ENCODE peak calls at places on chromosomes 5 and 9, in four cellular contexts. One of them, this sample, is unnamed.

GRCh38 chr5:56569576-56569975 is 245.8 kb upstream of the MAP3K1 start:
- DNase-seq in endothelial cell: no peak
- DNase-seq in brain microvascular endothelial cell: no peak
- DNase-seq in body of pancreas: no peak
- DNase-seq in this sample: no peak

GRCh38 chr5:1171340-1171941 is 30.0 kb upstream of the SLC6A19 start:
- DNase-seq in endothelial cell: no peak
- DNase-seq in brain microvascular endothelial cell: no peak
- DNase-seq in body of pancreas: peak
- DNase-seq in this sample: peak

GRCh38 chr9:69946800-69947437 is 96.7 kb upstream of the MAMDC2 start:
- DNase-seq in endothelial cell: no peak
- DNase-seq in brain microvascular endothelial cell: peak
- DNase-seq in body of pancreas: no peak
- DNase-seq in this sample: no peak

GRCh38 chr9:83154087-83154736 is 91.3 kb upstream of the RASEF start:
- DNase-seq in endothelial cell: no peak
- DNase-seq in brain microvascular endothelial cell: peak
- DNase-seq in body of pancreas: peak
- DNase-seq in this sample: no peak

GRCh38 chr5:67059747-67060490 is 136.7 kb downstream of the CD180 start:
- DNase-seq in endothelial cell: no peak
- DNase-seq in brain microvascular endothelial cell: peak
- DNase-seq in body of pancreas: no peak
- DNase-seq in this sample: no peak

GRCh38 chr9:16119261-16119660 is 566.4 kb downstream of the CCDC171 start:
- DNase-seq in endothelial cell: no peak
- DNase-seq in brain microvascular endothelial cell: peak
- DNase-seq in body of pancreas: no peak
- DNase-seq in this sample: no peak

GRCh38 chr9:73156593-73157187 is 5.0 kb downstream of the ANXA1 start:
- DNase-seq in endothelial cell: no peak
- DNase-seq in brain microvascular endothelial cell: no peak
- DNase-seq in body of pancreas: no peak
- DNase-seq in this sample: no peak

GRCh38 chr9:99124534-99124933 is 19.6 kb downstream of the TGFBR1 start:
- DNase-seq in endothelial cell: no peak
- DNase-seq in brain microvascular endothelial cell: no peak
- DNase-seq in body of pancreas: no peak
- DNase-seq in this sample: no peak

GRCh38 chr5:8944005-8944404 is 601.9 kb downstream of the SEMA5A start:
- DNase-seq in endothelial cell: no peak
- DNase-seq in brain microvascular endothelial cell: peak
- DNase-seq in body of pancreas: no peak
- DNase-seq in this sample: no peak

GRCh38 chr5:92849798-92850197 is 731.2 kb downstream of the NR2F1-AS1 start:
- DNase-seq in endothelial cell: no peak
- DNase-seq in brain microvascular endothelial cell: no peak
- DNase-seq in body of pancreas: no peak
- DNase-seq in this sample: no peak

GRCh38 chr9:69397384-69398214 is 72.6 kb downstream of the ENTREP1 start:
- DNase-seq in endothelial cell: no peak
- DNase-seq in brain microvascular endothelial cell: no peak
- DNase-seq in body of pancreas: no peak
- DNase-seq in this sample: no peak

GRCh38 chr5:2131196-2131595 is 248.5 kb upstream of the IRX4 start:
- DNase-seq in endothelial cell: no peak
- DNase-seq in brain microvascular endothelial cell: no peak
- DNase-seq in body of pancreas: no peak
- DNase-seq in this sample: no peak

GRCh38 chr5:176676361-176676824 is 29.1 kb downstream of the TSPAN17 start:
- DNase-seq in endothelial cell: no peak
- DNase-seq in brain microvascular endothelial cell: peak
- DNase-seq in body of pancreas: no peak
- DNase-seq in this sample: no peak

GRCh38 chr5:149611327-149611726 is 30.0 kb downstream of the ARHGEF37 start:
- DNase-seq in endothelial cell: no peak
- DNase-seq in brain microvascular endothelial cell: peak
- DNase-seq in body of pancreas: no peak
- DNase-seq in this sample: no peak

GRCh38 chr5:16082982-16083381 is 96.6 kb downstream of the MARCHF11 start:
- DNase-seq in endothelial cell: no peak
- DNase-seq in brain microvascular endothelial cell: no peak
- DNase-seq in body of pancreas: no peak
- DNase-seq in this sample: no peak

GRCh38 chr5:10607666-10608442 is 44.0 kb downstream of the ANKRD33B start:
- DNase-seq in endothelial cell: no peak
- DNase-seq in brain microvascular endothelial cell: peak
- DNase-seq in body of pancreas: no peak
- DNase-seq in this sample: no peak

GRCh38 chr9:19665146-19665863 is 123.5 kb downstream of the SLC24A2 start:
- DNase-seq in endothelial cell: no peak
- DNase-seq in brain microvascular endothelial cell: no peak
- DNase-seq in body of pancreas: no peak
- DNase-seq in this sample: no peak

GRCh38 chr5:96177303-96177869 is 215.7 kb upstream of the ELL2 start:
- DNase-seq in endothelial cell: no peak
- DNase-seq in brain microvascular endothelial cell: peak
- DNase-seq in body of pancreas: peak
- DNase-seq in this sample: no peak

GRCh38 chr5:34699155-34700077 is 43.3 kb downstream of the RAI14 start:
- DNase-seq in endothelial cell: no peak
- DNase-seq in brain microvascular endothelial cell: no peak
- DNase-seq in body of pancreas: peak
- DNase-seq in this sample: no peak

GRCh38 chr5:134545070-134545868 is 19.8 kb downstream of the JADE2 start:
- DNase-seq in endothelial cell: no peak
- DNase-seq in brain microvascular endothelial cell: no peak
- DNase-seq in body of pancreas: no peak
- DNase-seq in this sample: no peak

GRCh38 chr9:113695901-113696300 is 180.2 kb upstream of the ZNF618 start:
- DNase-seq in endothelial cell: no peak
- DNase-seq in brain microvascular endothelial cell: no peak
- DNase-seq in body of pancreas: no peak
- DNase-seq in this sample: no peak

GRCh38 chr5:80230269-80230992 is 25.4 kb downstream of the SERINC5 start:
- DNase-seq in endothelial cell: no peak
- DNase-seq in brain microvascular endothelial cell: no peak
- DNase-seq in body of pancreas: no peak
- DNase-seq in this sample: no peak

GRCh38 chr5:29382735-29383280 is 1810.7 kb upstream of the CDH6 start:
- DNase-seq in endothelial cell: no peak
- DNase-seq in brain microvascular endothelial cell: no peak
- DNase-seq in body of pancreas: no peak
- DNase-seq in this sample: no peak

GRCh38 chr5:9343146-9343850 is 202.6 kb downstream of the SEMA5A start:
- DNase-seq in endothelial cell: no peak
- DNase-seq in brain microvascular endothelial cell: peak
- DNase-seq in body of pancreas: no peak
- DNase-seq in this sample: no peak

GRCh38 chr9:87029904-87030303 is 82.6 kb upstream of the GAS1 start:
- DNase-seq in endothelial cell: no peak
- DNase-seq in brain microvascular endothelial cell: no peak
- DNase-seq in body of pancreas: no peak
- DNase-seq in this sample: no peak

GRCh38 chr5:166582416-166582815 is 1709.0 kb upstream of the WWC1 start:
- DNase-seq in endothelial cell: no peak
- DNase-seq in brain microvascular endothelial cell: no peak
- DNase-seq in body of pancreas: no peak
- DNase-seq in this sample: no peak

GRCh38 chr5:138179277-138179857 is 455 bp downstream of the KIF20A start:
- DNase-seq in endothelial cell: peak
- DNase-seq in brain microvascular endothelial cell: no peak
- DNase-seq in body of pancreas: no peak
- DNase-seq in this sample: no peak

GRCh38 chr5:76583163-76584047 is 39.8 kb downstream of the F2RL2 start:
- DNase-seq in endothelial cell: no peak
- DNase-seq in brain microvascular endothelial cell: no peak
- DNase-seq in body of pancreas: no peak
- DNase-seq in this sample: no peak

GRCh38 chr5:109455598-109456096 is 45.9 kb upstream of the PJA2 start:
- DNase-seq in endothelial cell: no peak
- DNase-seq in brain microvascular endothelial cell: peak
- DNase-seq in body of pancreas: peak
- DNase-seq in this sample: no peak

GRCh38 chr5:142847898-142848790 is 78.0 kb downstream of the ARHGAP26 start:
- DNase-seq in endothelial cell: no peak
- DNase-seq in brain microvascular endothelial cell: no peak
- DNase-seq in body of pancreas: no peak
- DNase-seq in this sample: no peak

GRCh38 chr5:63070001-63070400 is 491.4 kb downstream of the LRRC70 start:
- DNase-seq in endothelial cell: no peak
- DNase-seq in brain microvascular endothelial cell: no peak
- DNase-seq in body of pancreas: no peak
- DNase-seq in this sample: no peak

GRCh38 chr5:181212080-181212479 is 7.1 kb upstream of the TRIM7 start:
- DNase-seq in endothelial cell: no peak
- DNase-seq in brain microvascular endothelial cell: no peak
- DNase-seq in body of pancreas: no peak
- DNase-seq in this sample: no peak

GRCh38 chr9:36415822-36416515 is 15.9 kb upstream of the RNF38 start:
- DNase-seq in endothelial cell: no peak
- DNase-seq in brain microvascular endothelial cell: no peak
- DNase-seq in body of pancreas: no peak
- DNase-seq in this sample: no peak

GRCh38 chr5:78907255-78907886 is 77.7 kb downstream of the ARSB start:
- DNase-seq in endothelial cell: no peak
- DNase-seq in brain microvascular endothelial cell: peak
- DNase-seq in body of pancreas: peak
- DNase-seq in this sample: no peak

GRCh38 chr9:134136117-134136996 is 475 bp downstream of the WDR5 start:
- DNase-seq in endothelial cell: peak
- DNase-seq in brain microvascular endothelial cell: no peak
- DNase-seq in body of pancreas: peak
- DNase-seq in this sample: no peak

GRCh38 chr9:530681-531080 is 310.8 kb upstream of the DMRT1 start:
- DNase-seq in endothelial cell: no peak
- DNase-seq in brain microvascular endothelial cell: peak
- DNase-seq in body of pancreas: peak
- DNase-seq in this sample: no peak

GRCh38 chr9:36191290-36191645 is 547 bp downstream of the CLTA start:
- DNase-seq in endothelial cell: peak
- DNase-seq in brain microvascular endothelial cell: no peak
- DNase-seq in body of pancreas: no peak
- DNase-seq in this sample: no peak

DNA sequence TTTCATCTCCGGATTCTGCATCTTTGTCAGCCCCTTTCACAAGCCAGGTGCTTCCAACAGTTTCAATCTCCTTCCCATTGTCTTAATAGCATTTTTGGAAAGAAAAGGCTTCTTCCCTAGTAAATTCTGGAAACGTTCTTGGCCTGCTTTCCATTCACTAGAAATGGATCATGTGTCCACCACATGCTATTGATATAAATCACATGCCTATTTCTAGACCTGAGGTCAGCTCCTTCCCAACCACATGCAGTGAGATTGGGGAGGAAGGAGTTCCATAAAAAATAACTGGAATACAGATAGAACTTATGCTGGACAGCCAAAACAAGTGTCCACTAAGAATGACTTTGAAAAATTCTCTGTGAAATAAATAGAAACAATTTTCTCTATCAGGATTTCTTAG is 181.6 kb upstream of the TMEM161B start:
- DNase-seq in endothelial cell: no peak
- DNase-seq in brain microvascular endothelial cell: no peak
- DNase-seq in body of pancreas: no peak
- DNase-seq in this sample: no peak
- TF ChIP-seq CTCF in endothelial cell: no peak
- TF ChIP-seq CTCF in brain microvascular endothelial cell: no peak
- TF ChIP-seq CTCF in body of pancreas: no peak
- TF ChIP-seq CTCF in this sample: no peak

GRCh38 chr9:131555841-131556673 is 10.7 kb downstream of the PRRT1B start:
- DNase-seq in endothelial cell: no peak
- DNase-seq in brain microvascular endothelial cell: no peak
- DNase-seq in body of pancreas: no peak
- DNase-seq in this sample: no peak

GRCh38 chr9:131554088-131554864 is 9.0 kb downstream of the PRRT1B start:
- DNase-seq in endothelial cell: no peak
- DNase-seq in brain microvascular endothelial cell: no peak
- DNase-seq in body of pancreas: no peak
- DNase-seq in this sample: no peak

GRCh38 chr9:131546336-131547084 is 1.2 kb downstream of the PRRT1B start:
- DNase-seq in endothelial cell: no peak
- DNase-seq in brain microvascular endothelial cell: no peak
- DNase-seq in body of pancreas: no peak
- DNase-seq in this sample: no peak

GRCh38 chr9:131554865-131555351 is 9.6 kb downstream of the PRRT1B start:
- DNase-seq in endothelial cell: no peak
- DNase-seq in brain microvascular endothelial cell: no peak
- DNase-seq in body of pancreas: no peak
- DNase-seq in this sample: no peak

DNA sequence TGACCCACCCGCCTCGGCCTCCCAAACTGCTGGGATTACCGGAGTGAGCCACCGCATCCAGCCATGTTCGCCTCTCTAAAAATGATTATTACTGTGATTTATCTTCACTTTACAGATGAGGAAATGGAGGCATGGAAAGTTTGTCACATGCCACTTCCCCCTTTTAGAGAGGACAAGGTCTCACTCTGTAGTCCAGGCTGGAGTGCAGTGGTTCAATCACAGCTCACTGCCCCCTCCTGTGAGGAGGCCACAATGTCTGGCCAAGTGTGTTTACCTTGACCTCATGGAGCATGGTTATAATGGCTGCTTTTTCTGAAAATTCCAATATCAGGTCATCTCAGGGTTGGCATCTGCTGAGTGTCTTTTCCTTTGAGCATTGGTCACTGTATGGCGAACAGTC is 6.7 kb downstream of the PRRT1B start:
- DNase-seq in endothelial cell: no peak
- DNase-seq in brain microvascular endothelial cell: no peak
- DNase-seq in body of pancreas: no peak
- DNase-seq in this sample: no peak
- TF ChIP-seq CTCF in endothelial cell: no peak
- TF ChIP-seq CTCF in brain microvascular endothelial cell: no peak
- TF ChIP-seq CTCF in body of pancreas: no peak
- TF ChIP-seq CTCF in this sample: no peak

DNA sequence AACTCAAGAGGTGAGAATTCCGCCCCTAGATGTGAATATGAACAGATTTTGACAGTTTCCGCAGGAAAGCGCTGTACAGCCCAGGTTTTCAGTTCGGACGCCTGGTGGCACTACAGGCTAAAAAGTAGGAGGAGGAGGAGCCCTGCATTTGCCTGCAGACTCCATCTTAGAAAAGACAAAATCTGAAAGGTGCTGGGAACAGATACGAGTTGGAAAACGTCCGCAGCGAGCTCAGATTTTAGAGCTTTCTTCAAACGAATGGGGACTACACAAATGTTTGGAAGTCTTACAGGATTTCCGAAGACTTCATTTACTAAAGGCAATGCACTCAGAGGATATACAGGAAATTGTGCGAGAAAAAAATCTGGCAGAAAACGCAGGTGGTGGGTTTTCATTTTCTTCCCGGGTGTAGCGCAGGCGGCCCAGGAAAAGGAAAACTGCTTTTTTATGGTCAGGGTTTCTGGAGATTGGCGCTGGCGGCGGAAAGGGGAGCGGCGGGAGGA is 9.9 kb upstream of the PCDHB2 start:
- DNase-seq in endothelial cell: peak
- DNase-seq in brain microvascular endothelial cell: peak
- DNase-seq in body of pancreas: peak
- DNase-seq in this sample: no peak
- TF ChIP-seq CTCF in endothelial cell: no peak
- TF ChIP-seq CTCF in brain microvascular endothelial cell: peak
- TF ChIP-seq CTCF in body of pancreas: peak
- TF ChIP-seq CTCF in this sample: peak

GRCh38 chr9:131641618-131642495 is 96.5 kb downstream of the PRRT1B start:
- DNase-seq in endothelial cell: no peak
- DNase-seq in brain microvascular endothelial cell: peak
- DNase-seq in body of pancreas: no peak
- DNase-seq in this sample: no peak
- TF ChIP-seq CTCF in endothelial cell: no peak
- TF ChIP-seq CTCF in brain microvascular endothelial cell: peak
- TF ChIP-seq CTCF in body of pancreas: no peak
- TF ChIP-seq CTCF in this sample: peak

This sample was measured in chondrocyte.